ENCODE peak calls at places on chromosomes 5 and 9, in eight cellular contexts. One of them, this sample, is unnamed.

GRCh38 chr9:32783168-32783891 is at the start of gene TMEM215:
- DNase-seq in RWPE1: no peak
- DNase-seq in heart left ventricle: no peak
- DNase-seq in GM10248: no peak
- DNase-seq in adrenal gland: no peak
- DNase-seq in foreskin fibroblast: no peak
- DNase-seq in right atrium auricular region: no peak
- DNase-seq in HCT116: no peak
- DNase-seq in this sample: no peak

GRCh38 chr5:45741110-45741509 is 44.9 kb upstream of the HCN1 start:
- DNase-seq in RWPE1: no peak
- DNase-seq in adrenal gland: no peak
- DNase-seq in GM10248: no peak
- DNase-seq in heart left ventricle: no peak
- DNase-seq in foreskin fibroblast: no peak
- DNase-seq in right atrium auricular region: no peak
- DNase-seq in HCT116: no peak
- DNase-seq in this sample: no peak

GRCh38 chr9:97526895-97527575 is 25.6 kb downstream of the TMOD1 start:
- DNase-seq in HCT116: no peak
- DNase-seq in RWPE1: no peak
- DNase-seq in GM10248: no peak
- DNase-seq in right atrium auricular region: no peak
- DNase-seq in foreskin fibroblast: no peak
- DNase-seq in adrenal gland: no peak
- DNase-seq in heart left ventricle: no peak
- DNase-seq in this sample: no peak

GRCh38 chr5:127410906-127411780 is 106.3 kb upstream of the PRRC1 start:
- DNase-seq in heart left ventricle: no peak
- DNase-seq in RWPE1: no peak
- DNase-seq in foreskin fibroblast: peak
- DNase-seq in GM10248: peak
- DNase-seq in adrenal gland: no peak
- DNase-seq in HCT116: no peak
- DNase-seq in right atrium auricular region: no peak
- DNase-seq in this sample: no peak

GRCh38 chr9:88766778-88767503 is 224.3 kb upstream of the S1PR3 start:
- DNase-seq in adrenal gland: no peak
- DNase-seq in right atrium auricular region: no peak
- DNase-seq in RWPE1: peak
- DNase-seq in foreskin fibroblast: peak
- DNase-seq in heart left ventricle: no peak
- DNase-seq in GM10248: no peak
- DNase-seq in HCT116: no peak
- DNase-seq in this sample: no peak

GRCh38 chr5:143986567-143987242 is 174.7 kb downstream of the HMHB1 start:
- DNase-seq in heart left ventricle: peak
- DNase-seq in GM10248: no peak
- DNase-seq in foreskin fibroblast: peak
- DNase-seq in HCT116: no peak
- DNase-seq in right atrium auricular region: no peak
- DNase-seq in adrenal gland: no peak
- DNase-seq in RWPE1: no peak
- DNase-seq in this sample: no peak

GRCh38 chr9:127741831-127742434 is 6.8 kb upstream of the TOR2A start:
- DNase-seq in right atrium auricular region: no peak
- DNase-seq in heart left ventricle: peak
- DNase-seq in adrenal gland: peak
- DNase-seq in HCT116: peak
- DNase-seq in GM10248: no peak
- DNase-seq in foreskin fibroblast: peak
- DNase-seq in RWPE1: no peak
- DNase-seq in this sample: no peak

GRCh38 chr5:73299017-73299630 is 126.1 kb downstream of the TMEM174 start:
- DNase-seq in RWPE1: peak
- DNase-seq in GM10248: no peak
- DNase-seq in right atrium auricular region: no peak
- DNase-seq in HCT116: no peak
- DNase-seq in foreskin fibroblast: peak
- DNase-seq in heart left ventricle: no peak
- DNase-seq in adrenal gland: no peak
- DNase-seq in this sample: no peak

GRCh38 chr9:127566351-127567001 is 45.6 kb upstream of the STXBP1 start:
- DNase-seq in adrenal gland: peak
- DNase-seq in HCT116: no peak
- DNase-seq in RWPE1: peak
- DNase-seq in GM10248: no peak
- DNase-seq in heart left ventricle: no peak
- DNase-seq in right atrium auricular region: no peak
- DNase-seq in foreskin fibroblast: peak
- DNase-seq in this sample: no peak

GRCh38 chr9:133677126-133678010 is 41.2 kb downstream of the DBH start:
- DNase-seq in HCT116: no peak
- DNase-seq in GM10248: no peak
- DNase-seq in RWPE1: no peak
- DNase-seq in right atrium auricular region: no peak
- DNase-seq in adrenal gland: no peak
- DNase-seq in heart left ventricle: no peak
- DNase-seq in foreskin fibroblast: no peak
- DNase-seq in this sample: no peak

GRCh38 chr5:66742083-66742895 is 146.1 kb downstream of the MAST4 start:
- DNase-seq in right atrium auricular region: no peak
- DNase-seq in adrenal gland: peak
- DNase-seq in HCT116: peak
- DNase-seq in GM10248: no peak
- DNase-seq in foreskin fibroblast: peak
- DNase-seq in heart left ventricle: peak
- DNase-seq in RWPE1: no peak
- DNase-seq in this sample: no peak
- TF ChIP-seq CTCF in right atrium auricular region: peak
- TF ChIP-seq CTCF in adrenal gland: no peak
- TF ChIP-seq CTCF in HCT116: peak
- TF ChIP-seq CTCF in GM10248: no peak
- TF ChIP-seq CTCF in foreskin fibroblast: no peak
- TF ChIP-seq CTCF in heart left ventricle: peak
- TF ChIP-seq CTCF in RWPE1: no peak
- TF ChIP-seq CTCF in this sample: no peak

GRCh38 chr9:77982985-77983662 is 48.5 kb downstream of the GNAQ start:
- DNase-seq in HCT116: no peak
- DNase-seq in right atrium auricular region: no peak
- DNase-seq in GM10248: no peak
- DNase-seq in RWPE1: no peak
- DNase-seq in foreskin fibroblast: no peak
- DNase-seq in adrenal gland: peak
- DNase-seq in heart left ventricle: no peak
- DNase-seq in this sample: no peak

GRCh38 chr9:77981907-77982306 is 49.7 kb downstream of the GNAQ start:
- DNase-seq in right atrium auricular region: no peak
- DNase-seq in adrenal gland: no peak
- DNase-seq in GM10248: no peak
- DNase-seq in HCT116: no peak
- DNase-seq in heart left ventricle: no peak
- DNase-seq in foreskin fibroblast: no peak
- DNase-seq in RWPE1: no peak
- DNase-seq in this sample: no peak

GRCh38 chr9:77978086-77978781 is 53.4 kb downstream of the GNAQ start:
- DNase-seq in GM10248: no peak
- DNase-seq in HCT116: no peak
- DNase-seq in heart left ventricle: no peak
- DNase-seq in foreskin fibroblast: no peak
- DNase-seq in adrenal gland: no peak
- DNase-seq in right atrium auricular region: no peak
- DNase-seq in RWPE1: no peak
- DNase-seq in this sample: no peak

GRCh38 chr9:77980622-77981021 is 51.0 kb downstream of the GNAQ start:
- DNase-seq in GM10248: no peak
- DNase-seq in heart left ventricle: no peak
- DNase-seq in RWPE1: no peak
- DNase-seq in adrenal gland: no peak
- DNase-seq in right atrium auricular region: no peak
- DNase-seq in foreskin fibroblast: peak
- DNase-seq in HCT116: no peak
- DNase-seq in this sample: no peak

GRCh38 chr9:77981332-77981731 is 50.3 kb downstream of the GNAQ start:
- DNase-seq in adrenal gland: peak
- DNase-seq in right atrium auricular region: no peak
- DNase-seq in heart left ventricle: no peak
- DNase-seq in RWPE1: peak
- DNase-seq in GM10248: no peak
- DNase-seq in foreskin fibroblast: peak
- DNase-seq in HCT116: no peak
- DNase-seq in this sample: no peak
- TF ChIP-seq CTCF in adrenal gland: peak
- TF ChIP-seq CTCF in right atrium auricular region: no peak
- TF ChIP-seq CTCF in heart left ventricle: no peak
- TF ChIP-seq CTCF in RWPE1: no peak
- TF ChIP-seq CTCF in GM10248: no peak
- TF ChIP-seq CTCF in foreskin fibroblast: no peak
- TF ChIP-seq CTCF in HCT116: no peak
- TF ChIP-seq CTCF in this sample: no peak

GRCh38 chr9:98536542-98537173 is 172.1 kb downstream of the GABBR2 start:
- DNase-seq in heart left ventricle: no peak
- DNase-seq in foreskin fibroblast: no peak
- DNase-seq in adrenal gland: peak
- DNase-seq in right atrium auricular region: no peak
- DNase-seq in GM10248: peak
- DNase-seq in RWPE1: no peak
- DNase-seq in HCT116: no peak
- DNase-seq in this sample: no peak
- TF ChIP-seq CTCF in heart left ventricle: peak
- TF ChIP-seq CTCF in foreskin fibroblast: peak
- TF ChIP-seq CTCF in adrenal gland: peak
- TF ChIP-seq CTCF in right atrium auricular region: no peak
- TF ChIP-seq CTCF in GM10248: peak
- TF ChIP-seq CTCF in RWPE1: no peak
- TF ChIP-seq CTCF in HCT116: peak
- TF ChIP-seq CTCF in this sample: no peak

DNA sequence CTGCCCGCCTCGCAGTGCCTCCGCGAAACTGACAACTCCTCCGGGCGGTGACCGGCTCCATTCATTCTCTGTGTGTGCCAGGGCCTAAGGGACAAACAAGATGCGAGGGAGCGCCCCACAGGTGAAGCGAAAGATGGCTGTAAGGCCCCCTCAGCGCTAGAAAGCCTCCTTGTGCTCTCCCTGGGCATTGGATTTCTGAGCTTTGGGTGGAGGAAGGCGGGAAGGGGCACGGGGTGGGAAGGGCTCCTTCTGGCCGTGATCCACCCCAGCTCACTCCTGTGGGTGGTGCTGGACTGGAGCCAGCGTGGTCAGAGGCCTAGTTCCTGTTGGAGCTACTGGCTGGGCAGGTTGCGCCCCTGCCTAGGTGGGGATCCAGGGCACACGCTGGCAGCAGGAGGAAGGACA is 943 bp downstream of the GALNT12 start:
- DNase-seq in GM10248: no peak
- DNase-seq in RWPE1: no peak
- DNase-seq in adrenal gland: no peak
- DNase-seq in heart left ventricle: no peak
- DNase-seq in right atrium auricular region: no peak
- DNase-seq in HCT116: no peak
- DNase-seq in foreskin fibroblast: no peak
- DNase-seq in this sample: no peak
- TF ChIP-seq CTCF in GM10248: no peak
- TF ChIP-seq CTCF in RWPE1: no peak
- TF ChIP-seq CTCF in adrenal gland: no peak
- TF ChIP-seq CTCF in heart left ventricle: no peak
- TF ChIP-seq CTCF in right atrium auricular region: no peak
- TF ChIP-seq CTCF in HCT116: no peak
- TF ChIP-seq CTCF in foreskin fibroblast: no peak
- TF ChIP-seq CTCF in this sample: no peak

DNA sequence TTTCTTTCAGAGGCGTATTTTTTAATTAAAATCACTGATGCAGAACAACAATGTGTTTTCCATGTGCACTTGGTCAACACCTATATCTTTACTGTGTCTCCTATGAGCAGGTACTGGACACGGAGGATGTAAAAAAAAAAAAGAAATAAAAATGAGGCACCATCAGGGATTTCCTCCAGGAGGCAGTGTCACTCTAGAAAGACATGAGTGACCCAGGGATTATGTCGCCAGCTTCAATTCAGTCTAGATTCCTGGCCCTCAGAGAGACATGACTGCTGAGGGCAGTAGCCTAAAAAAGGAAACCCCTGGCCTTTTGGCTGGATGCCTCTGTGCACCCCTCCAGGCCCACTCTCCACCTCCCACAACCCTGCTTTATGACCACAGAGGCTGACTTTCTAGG is 18.3 kb upstream of the IL33 start:
- DNase-seq in heart left ventricle: no peak
- DNase-seq in right atrium auricular region: no peak
- DNase-seq in HCT116: peak
- DNase-seq in GM10248: no peak
- DNase-seq in RWPE1: no peak
- DNase-seq in foreskin fibroblast: peak
- DNase-seq in adrenal gland: peak
- DNase-seq in this sample: no peak
- TF ChIP-seq CTCF in heart left ventricle: peak
- TF ChIP-seq CTCF in right atrium auricular region: peak
- TF ChIP-seq CTCF in HCT116: peak
- TF ChIP-seq CTCF in GM10248: no peak
- TF ChIP-seq CTCF in RWPE1: no peak
- TF ChIP-seq CTCF in foreskin fibroblast: peak
- TF ChIP-seq CTCF in adrenal gland: peak
- TF ChIP-seq CTCF in this sample: peak

DNA sequence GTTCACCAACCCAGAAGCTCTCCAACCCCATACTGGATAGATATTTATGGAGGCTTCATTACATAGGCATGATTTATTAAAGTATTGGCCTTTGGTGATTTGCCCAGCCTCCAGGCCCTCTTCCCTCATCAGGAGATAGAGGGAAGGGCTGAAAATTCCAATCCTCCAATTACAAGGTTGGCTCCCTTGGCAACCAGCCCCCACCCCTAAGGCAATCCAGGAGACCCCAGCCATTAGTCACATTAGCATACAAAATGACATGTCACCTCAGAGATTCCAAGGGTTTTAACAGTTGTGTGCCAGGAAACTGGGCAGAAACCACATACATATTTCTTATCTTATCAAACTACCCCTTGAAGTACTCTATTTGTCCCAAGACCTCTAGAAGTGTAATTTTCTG is 210.0 kb downstream of the HINT1 start:
- DNase-seq in adrenal gland: no peak
- DNase-seq in HCT116: no peak
- DNase-seq in RWPE1: no peak
- DNase-seq in GM10248: no peak
- DNase-seq in foreskin fibroblast: no peak
- DNase-seq in right atrium auricular region: no peak
- DNase-seq in heart left ventricle: no peak
- DNase-seq in this sample: no peak
- TF ChIP-seq CTCF in adrenal gland: no peak
- TF ChIP-seq CTCF in HCT116: no peak
- TF ChIP-seq CTCF in RWPE1: no peak
- TF ChIP-seq CTCF in GM10248: no peak
- TF ChIP-seq CTCF in foreskin fibroblast: no peak
- TF ChIP-seq CTCF in right atrium auricular region: no peak
- TF ChIP-seq CTCF in heart left ventricle: no peak
- TF ChIP-seq CTCF in this sample: no peak

GRCh38 chr5:158165647-158166046 is 306.7 kb upstream of the CLINT1 start:
- DNase-seq in adrenal gland: no peak
- DNase-seq in foreskin fibroblast: no peak
- DNase-seq in HCT116: no peak
- DNase-seq in right atrium auricular region: no peak
- DNase-seq in heart left ventricle: no peak
- DNase-seq in RWPE1: no peak
- DNase-seq in GM10248: no peak
- DNase-seq in this sample: no peak
- TF ChIP-seq CTCF in adrenal gland: no peak
- TF ChIP-seq CTCF in foreskin fibroblast: no peak
- TF ChIP-seq CTCF in HCT116: no peak
- TF ChIP-seq CTCF in right atrium auricular region: no peak
- TF ChIP-seq CTCF in heart left ventricle: no peak
- TF ChIP-seq CTCF in RWPE1: no peak
- TF ChIP-seq CTCF in GM10248: no peak
- TF ChIP-seq CTCF in this sample: no peak

GRCh38 chr5:180799902-180800801 is 2.5 kb downstream of the MGAT1 start:
- DNase-seq in RWPE1: peak
- DNase-seq in foreskin fibroblast: peak
- DNase-seq in GM10248: no peak
- DNase-seq in heart left ventricle: peak
- DNase-seq in HCT116: no peak
- DNase-seq in adrenal gland: no peak
- DNase-seq in right atrium auricular region: peak
- DNase-seq in this sample: peak
- TF ChIP-seq CTCF in RWPE1: no peak
- TF ChIP-seq CTCF in foreskin fibroblast: no peak
- TF ChIP-seq CTCF in GM10248: no peak
- TF ChIP-seq CTCF in heart left ventricle: peak
- TF ChIP-seq CTCF in HCT116: no peak
- TF ChIP-seq CTCF in adrenal gland: no peak
- TF ChIP-seq CTCF in right atrium auricular region: no peak
- TF ChIP-seq CTCF in this sample: no peak

This sample was measured in tibial artery.